ENCODE peak calls at places on chromosomes 3 and 15, in eight cellular contexts. J, M, O, I, Q, P, R and X are unnamed samples.

GRCh38 chr3:188624828-188625227 is 470.9 kb downstream of the LPP start:
- DNase-seq in I (no peak), J (no peak), O (no peak), R (no peak), P (no peak), M (no peak), Q (no peak), X (no peak)

GRCh38 chr15:39701988-39702387 is 80.7 kb downstream of the FSIP1 start:
- DNase-seq in R (no peak), P (no peak), Q (no peak), M (no peak), J (no peak), O (no peak), I (no peak), X (no peak)

GRCh38 chr3:185824051-185824466 is 783 bp downstream of the IGF2BP2 start:
- DNase-seq in P (no peak), I (peak), R (peak), Q (no peak), O (no peak), J (no peak), M (peak), X (no peak)

GRCh38 chr15:47477253-47477652 is 240.1 kb upstream of the SEMA6D start:
- DNase-seq in R (no peak), I (peak), P (no peak), J (no peak), M (no peak), O (no peak), Q (no peak), X (no peak)

GRCh38 chr15:90315276-90315982 is 36.7 kb upstream of the ZNF774 start:
- DNase-seq in M (peak), Q (no peak), J (no peak), O (peak), P (no peak), R (no peak), I (peak), X (peak)

GRCh38 chr3:153829596-153830170 is 291.5 kb upstream of the ARHGEF26 start:
- DNase-seq in R (no peak), P (no peak), I (no peak), M (no peak), J (no peak), O (no peak), Q (no peak), X (no peak)

GRCh38 chr3:4907647-4908046 is 71.6 kb upstream of the BHLHE40 start:
- DNase-seq in Q (no peak), I (no peak), O (no peak), R (no peak), M (no peak), P (no peak), J (no peak), X (no peak)

GRCh38 chr15:64875641-64876223 is 34.0 kb downstream of the PLEKHO2 start:
- DNase-seq in I (no peak), J (no peak), M (no peak), O (no peak), P (no peak), Q (no peak), R (no peak), X (no peak)

GRCh38 chr15:91118796-91119590 is 18.9 kb downstream of the SV2B start:
- DNase-seq in M (no peak), J (no peak), P (no peak), O (no peak), I (no peak), Q (no peak), R (no peak), X (no peak)

GRCh38 chr3:129439381-129439816 is 349 bp downstream of the MBD4 start:
- DNase-seq in Q (peak), M (peak), I (peak), R (peak), O (no peak), P (no peak), J (peak), X (no peak)

GRCh38 chr15:52261498-52262242 is 33.9 kb downstream of the MYO5C start:
- DNase-seq in O (peak), Q (no peak), M (peak), R (peak), J (peak), P (no peak), I (peak), X (no peak)

GRCh38 chr3:151156618-151157216 is 46.3 kb downstream of the GPR171 start:
- DNase-seq in I (no peak), P (peak), M (no peak), Q (no peak), O (peak), R (no peak), J (peak), X (no peak)

GRCh38 chr15:60062826-60063225 is 58.7 kb downstream of the FOXB1 start:
- DNase-seq in O (peak), M (no peak), R (no peak), P (no peak), Q (no peak), J (no peak), I (no peak), X (no peak)

GRCh38 chr15:25241241-25241801 is 197.5 kb downstream of the UBE3A start:
- DNase-seq in J (no peak), M (no peak), O (no peak), Q (no peak), R (peak), P (no peak), I (peak), X (no peak)

GRCh38 chr3:176848431-176849214 is 348.7 kb downstream of the TBL1XR1 start:
- DNase-seq in O (peak), Q (no peak), M (no peak), J (no peak), R (no peak), P (no peak), I (no peak), X (no peak)

GRCh38 chr3:12286927-12287726 is 1.7 kb upstream of the PPARG start:
- DNase-seq in M (peak), Q (peak), O (no peak), R (no peak), I (no peak), P (no peak), J (no peak), X (no peak)

GRCh38 chr3:150106752-150107428 is 136.2 kb upstream of the PFN2 start:
- DNase-seq in Q (no peak), J (no peak), P (no peak), O (peak), I (no peak), R (no peak), M (no peak), X (no peak)
- H3K27ac ChIP-seq in Q (no peak), J (no peak), P (no peak), O (peak), I (no peak), R (no peak), M (no peak), X (no peak)

DNA sequence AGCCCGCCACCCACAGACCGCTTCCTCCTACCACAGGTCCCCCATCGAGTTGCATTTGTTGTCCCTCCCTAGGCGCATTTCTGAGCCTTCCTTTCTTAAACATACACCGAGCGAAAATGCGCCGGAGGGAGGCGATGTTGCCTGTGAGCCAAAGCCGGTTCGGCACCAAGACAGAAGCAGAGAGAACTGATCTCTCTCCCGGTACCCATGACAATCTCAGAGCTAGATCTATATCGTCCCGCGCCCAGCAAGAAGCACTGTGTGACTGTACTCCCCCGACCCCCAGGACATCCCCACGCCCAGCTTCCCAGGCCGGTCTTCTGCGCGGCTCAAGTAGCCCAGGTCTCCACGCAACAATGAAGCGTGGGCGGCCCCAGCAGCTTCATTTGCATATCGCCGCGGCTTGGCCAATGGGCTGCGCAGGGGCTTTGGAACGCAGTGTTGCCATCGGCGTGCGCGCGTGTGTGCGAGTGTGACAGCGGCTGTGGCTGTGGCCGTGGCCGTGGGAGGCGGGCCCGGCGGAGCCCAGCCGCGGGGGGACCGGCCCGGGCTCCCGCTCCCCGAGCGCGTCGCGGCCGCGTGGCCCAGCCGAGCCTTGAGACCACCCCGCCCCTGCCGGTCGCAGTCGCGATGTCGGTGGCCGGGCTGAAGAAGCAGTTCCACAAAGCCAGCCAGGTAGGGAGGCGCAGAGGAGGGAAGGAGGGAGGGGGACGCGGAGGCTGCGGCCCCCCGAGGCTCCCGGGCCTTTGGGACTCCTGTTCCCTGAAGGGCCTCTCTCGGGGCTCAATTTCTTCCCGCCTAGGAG is at the start of gene SH3GL3:
- DNase-seq in M (peak), I (peak), R (peak), J (no peak), P (no peak), O (peak), Q (peak), X (peak)
- H3K27ac ChIP-seq in M (no peak), I (no peak), R (no peak), J (no peak), P (no peak), O (no peak), Q (no peak), X (peak)

DNA sequence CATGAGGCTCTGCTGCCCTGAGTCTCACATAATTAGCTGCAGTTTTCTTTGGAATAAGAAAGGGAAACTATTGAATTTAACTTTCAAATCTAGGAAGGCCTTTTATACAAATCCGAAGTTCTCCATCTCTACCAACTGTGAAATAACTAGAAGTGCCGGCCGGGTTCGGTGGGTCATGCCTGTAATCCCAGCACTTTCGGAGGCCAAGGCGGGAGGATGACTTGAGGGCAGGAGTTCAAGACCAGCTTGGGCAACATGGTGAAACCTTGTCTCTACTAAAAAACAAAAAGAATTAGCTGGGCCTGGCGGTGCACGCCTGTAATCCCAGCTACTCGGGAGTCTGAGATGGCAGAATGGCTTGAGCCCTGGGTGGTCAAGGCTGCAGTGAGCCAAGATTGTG is 43.6 kb downstream of the COL8A1 start:
- DNase-seq in M (no peak), Q (no peak), J (no peak), P (no peak), O (no peak), R (no peak), I (no peak), X (no peak)
- H3K27ac ChIP-seq in M (peak), Q (no peak), J (no peak), P (no peak), O (no peak), R (no peak), I (no peak), X (no peak)

GRCh38 chr3:114435733-114436132 is 141.9 kb downstream of the TIGIT start:
- DNase-seq in I (no peak), P (no peak), R (no peak), J (no peak), M (no peak), O (peak), Q (no peak), X (no peak)

GRCh38 chr3:114437897-114438296 is 144.1 kb downstream of the TIGIT start:
- DNase-seq in P (no peak), J (no peak), R (no peak), Q (no peak), M (no peak), O (no peak), I (no peak), X (no peak)

GRCh38 chr3:114439279-114439678 is 145.5 kb downstream of the TIGIT start:
- DNase-seq in Q (no peak), O (peak), R (no peak), M (no peak), J (no peak), I (no peak), P (no peak), X (no peak)

GRCh38 chr3:114432356-114432755 is 138.5 kb downstream of the TIGIT start:
- DNase-seq in M (no peak), R (no peak), O (no peak), P (no peak), Q (no peak), J (no peak), I (no peak), X (no peak)

DNA sequence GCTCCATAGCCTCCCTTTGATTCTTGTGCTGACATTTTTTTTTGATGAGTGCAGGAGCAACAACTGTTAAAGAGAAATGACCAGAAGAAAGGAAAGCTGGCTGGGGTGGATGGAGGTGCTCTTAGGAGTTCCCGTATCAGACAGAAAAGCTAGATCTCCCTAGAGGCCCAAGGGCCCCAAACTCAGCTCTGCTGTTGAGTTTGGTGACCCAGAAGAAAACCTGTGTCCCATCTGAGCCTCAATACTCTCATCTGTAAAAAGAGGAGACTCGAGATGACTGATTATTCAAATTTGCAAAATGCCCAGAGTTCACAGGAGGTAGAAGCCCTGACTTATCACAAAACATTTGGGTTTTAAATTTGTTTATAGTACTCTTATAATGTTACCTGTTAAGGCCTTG is 142.4 kb downstream of the TIGIT start:
- DNase-seq in P (no peak), R (no peak), O (no peak), I (no peak), Q (no peak), M (no peak), J (no peak), X (no peak)
- H3K27ac ChIP-seq in P (no peak), R (no peak), O (no peak), I (peak), Q (no peak), M (no peak), J (no peak), X (no peak)

GRCh38 chr15:92884813-92885461 is 15.2 kb upstream of the CHD2 start:
- DNase-seq in J (peak), I (no peak), O (peak), P (no peak), R (no peak), Q (no peak), M (no peak), X (no peak)

GRCh38 chr15:92886815-92887214 is 13.3 kb upstream of the CHD2 start:
- DNase-seq in O (no peak), J (no peak), M (no peak), I (no peak), R (no peak), P (no peak), Q (no peak), X (no peak)

GRCh38 chr15:92887869-92888268 is 12.3 kb upstream of the CHD2 start:
- DNase-seq in O (no peak), J (no peak), Q (no peak), I (no peak), R (no peak), P (no peak), M (no peak), X (no peak)

GRCh38 chr15:92884459-92884812 is 15.7 kb upstream of the CHD2 start:
- DNase-seq in R (no peak), P (no peak), J (no peak), Q (no peak), M (no peak), I (no peak), O (no peak), X (no peak)

DNA sequence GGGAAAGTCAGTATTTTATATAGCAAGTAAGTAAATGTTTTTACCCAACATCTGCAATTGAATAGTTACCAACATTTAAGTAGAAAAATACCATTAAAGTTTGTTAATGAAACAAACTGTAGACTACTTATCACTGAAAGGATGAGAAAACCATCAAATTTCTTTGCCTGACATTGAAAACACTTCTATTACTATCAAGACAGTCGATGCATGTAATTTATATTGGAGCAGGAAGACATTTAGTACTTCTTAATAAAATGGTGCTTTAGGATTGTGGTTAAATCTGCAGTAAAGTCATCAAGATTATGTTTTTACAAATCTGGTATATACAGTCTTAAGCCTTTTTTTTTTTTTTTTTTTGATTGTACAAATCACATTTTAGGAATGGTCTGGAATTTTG is 13.9 kb upstream of the CHD2 start:
- DNase-seq in J (no peak), O (no peak), M (no peak), Q (no peak), R (no peak), P (no peak), I (no peak), X (no peak)
- H3K27ac ChIP-seq in J (peak), O (no peak), M (peak), Q (peak), R (peak), P (peak), I (peak), X (peak)

DNA sequence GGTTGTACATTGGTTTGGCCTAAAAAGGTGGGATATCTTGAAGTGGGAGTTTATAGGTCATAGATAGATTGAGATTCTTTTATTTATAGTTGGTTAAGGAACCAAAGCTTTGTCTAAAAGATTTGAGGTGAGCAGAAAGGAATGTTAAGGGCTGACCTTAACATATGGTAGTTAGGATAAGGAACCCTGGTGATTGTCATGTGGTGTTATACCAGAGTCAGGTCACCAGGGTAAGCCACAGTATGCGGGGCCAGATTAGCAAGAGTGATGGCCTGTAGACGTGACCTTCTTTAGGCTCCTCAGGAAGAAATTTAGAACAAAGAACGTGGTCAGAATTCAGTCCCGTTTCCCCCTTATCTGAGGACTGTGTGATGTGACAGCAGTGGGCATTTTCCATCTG is 249.2 kb downstream of the GABRG3 start:
- DNase-seq in Q (no peak), M (no peak), P (no peak), R (no peak), O (no peak), J (no peak), I (no peak), X (no peak)
- H3K27ac ChIP-seq in Q (no peak), M (no peak), P (no peak), R (no peak), O (no peak), J (no peak), I (no peak), X (no peak)